ENCODE peak calls at places on chromosomes 1 and 21, in eight cellular contexts. M is ovary, H is brain microvascular endothelial cell, Z is GM23338, E is spleen, Y is fibroblast of mammary gland, O is Peyer's patch, Q is uterus. N is an unnamed sample.

GRCh38 chr1:55631508-55631907 is 416.3 kb upstream of the USP24 start:
- DNase-seq in Y (peak; percentile 84), E (no peak), M (no peak), Z (no peak), O (no peak), Q (no peak), H (peak; percentile 6), N (no peak)

GRCh38 chr21:28078126-28078525 is 914.6 kb downstream of the LTN1 start:
- DNase-seq in E (no peak), Y (no peak), Z (no peak), Q (no peak), H (no peak), O (no peak), M (no peak), N (no peak)

GRCh38 chr1:151508721-151509292 is 2.4 kb upstream of the CGN start:
- DNase-seq in Z (no peak), Q (no peak), E (no peak), Y (no peak), M (no peak), H (no peak), O (no peak), N (no peak)

GRCh38 chr21:17191346-17191993 is 321.4 kb upstream of the CXADR start:
- DNase-seq in H (no peak), E (no peak), Y (no peak), M (no peak), Z (no peak), Q (no peak), O (no peak), N (no peak)

GRCh38 chr1:204074274-204075115 is 1.6 kb downstream of the SOX13 start:
- DNase-seq in O (no peak), M (peak; percentile 88), H (peak; percentile 46), E (peak; percentile 81), Y (peak; percentile 55), Z (peak; percentile 66), Q (peak; percentile 89), N (no peak)

GRCh38 chr1:186442651-186443114 is 18.2 kb downstream of the PDC start:
- DNase-seq in Q (no peak), M (no peak), Y (peak; percentile 6), Z (no peak), H (peak; percentile 46), O (no peak), E (no peak), N (no peak)

GRCh38 chr1:101357444-101357986 is 120.7 kb downstream of the S1PR1 start:
- DNase-seq in Z (peak; percentile 82), M (peak; percentile 20), E (no peak), Q (peak; percentile 34), Y (peak; percentile 79), O (peak; percentile 61), H (peak; percentile 87), N (peak; percentile 23)

GRCh38 chr1:12450831-12451559 is 167.0 kb downstream of the DHRS3 start:
- DNase-seq in Q (no peak), Y (no peak), Z (no peak), E (no peak), O (no peak), H (no peak), M (no peak), N (no peak)

GRCh38 chr1:24283326-24284155 is 35.6 kb upstream of the GRHL3 start:
- DNase-seq in Q (peak; percentile 52), Y (peak; percentile 83), E (no peak), Z (no peak), H (peak; percentile 70), O (no peak), M (no peak), N (no peak)

GRCh38 chr1:76854255-76854654 is 13.0 kb upstream of the ST6GALNAC5 start:
- DNase-seq in E (no peak), O (no peak), M (no peak), Z (peak; percentile 69), Q (no peak), Y (no peak), H (no peak), N (no peak)
- H3K4me3 ChIP-seq in E (no peak overlapping the region), O (no peak overlapping the region), M (no peak overlapping the region), Z (no peak overlapping the region), Q (no peak overlapping the region), Y (no peak overlapping the region), H (no peak overlapping the region), N (no peak overlapping the region)

GRCh38 chr1:230037261-230037660 is 29.8 kb upstream of the GALNT2 start:
- DNase-seq in E (no peak), H (no peak), Z (no peak), Q (no peak), Y (no peak), M (no peak), O (no peak), N (no peak)
- H3K4me3 ChIP-seq in E (no peak overlapping the region), H (no peak overlapping the region), Z (no peak overlapping the region), Q (no peak overlapping the region), Y (no peak overlapping the region), M (no peak overlapping the region), O (no peak overlapping the region), N (no peak overlapping the region)

GRCh38 chr1:75615664-75616435 is 4.9 kb upstream of the SLC44A5 start:
- DNase-seq in O (peak; percentile 16), Z (peak; percentile 55), M (peak; percentile 21), E (peak; percentile 79), H (no peak), Y (peak; percentile 11), Q (no peak), N (no peak)

GRCh38 chr1:75614455-75615379 is 3.8 kb upstream of the SLC44A5 start:
- DNase-seq in M (peak; percentile 15), Y (peak; percentile 16), Q (no peak), O (peak; percentile 38), H (no peak), Z (peak; percentile 93), E (peak; percentile 85), N (peak; percentile 15)

GRCh38 chr1:75618382-75618781 is 7.5 kb upstream of the SLC44A5 start:
- DNase-seq in Y (no peak), E (no peak), H (no peak), Z (no peak), O (no peak), Q (no peak), M (no peak), N (no peak)

GRCh38 chr1:75611014-75611413 is at the start of gene SLC44A5:
- DNase-seq in O (no peak), Y (no peak), Q (no peak), M (no peak), Z (no peak), E (no peak), H (no peak), N (no peak)

GRCh38 chr1:75616436-75617433 is 5.8 kb upstream of the SLC44A5 start:
- DNase-seq in M (peak; percentile 13), E (peak; percentile 74), Z (peak; percentile 83), H (peak; percentile 34), Y (peak; percentile 20), O (no peak), Q (no peak), N (no peak)
- H3K4me3 ChIP-seq in M (peak overlapping the region; percentile 47), E (peak overlapping the region; percentile 71), Z (peak overlapping the region; percentile 90), H (peak overlapping the region; percentile 32), Y (no peak overlapping the region), O (peak overlapping the region; percentile 47), Q (peak overlapping the region; percentile 46), N (no peak overlapping the region)

DNA sequence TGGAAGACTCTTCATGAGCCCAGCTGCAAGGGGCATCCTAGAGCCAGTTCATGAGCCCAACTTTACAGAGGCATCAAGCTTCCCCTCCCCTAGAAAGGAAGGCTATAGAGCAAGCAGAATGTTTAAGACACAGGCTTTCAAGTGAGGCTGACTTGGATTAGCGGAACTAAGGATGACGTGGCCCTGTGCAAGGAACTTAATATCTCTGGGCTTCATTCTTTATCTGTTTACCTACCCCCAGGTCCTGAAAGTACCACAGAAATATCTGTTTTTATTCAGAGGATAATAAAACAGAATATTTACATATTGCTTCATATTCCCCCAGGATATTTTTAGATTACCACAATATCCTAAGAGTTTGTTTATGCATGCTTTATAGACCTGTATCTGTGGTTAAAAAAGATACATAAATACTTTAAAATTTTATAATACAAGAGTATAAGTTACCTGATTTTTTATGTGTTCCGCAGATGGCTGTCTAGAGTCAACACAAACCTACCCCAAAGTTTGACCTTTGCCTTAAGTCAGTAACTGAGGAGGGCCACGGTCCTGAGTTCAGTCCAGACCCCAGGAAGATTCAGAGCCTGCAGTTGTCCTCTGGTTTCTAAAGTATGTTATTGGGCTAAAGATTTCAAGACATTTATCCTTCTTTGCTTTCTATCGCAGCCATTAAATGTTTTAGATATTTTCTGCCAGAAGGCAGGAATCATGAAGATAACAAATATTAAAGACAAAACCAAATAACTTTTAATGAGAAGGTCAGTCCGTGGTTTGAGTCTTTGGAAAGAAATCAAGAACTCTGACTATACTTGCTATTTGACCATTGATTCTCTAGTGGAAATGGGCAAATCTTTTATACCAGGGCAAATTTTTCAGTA is 38.3 kb upstream of the HAO2 start:
- DNase-seq in Z (no peak), Y (no peak), H (peak; percentile 15), O (no peak), M (no peak), Q (no peak), E (no peak), N (no peak)
- H3K4me3 ChIP-seq in Z (no peak overlapping the region), Y (no peak overlapping the region), H (no peak overlapping the region), O (no peak overlapping the region), M (no peak overlapping the region), Q (no peak overlapping the region), E (no peak overlapping the region), N (no peak overlapping the region)

GRCh38 chr1:89823679-89824292 is 3.0 kb downstream of the LRRC8D start:
- DNase-seq in O (no peak), Z (no peak), Q (no peak), Y (no peak), M (no peak), H (no peak), E (no peak), N (no peak)
- H3K4me3 ChIP-seq in O (no peak overlapping the region), Z (peak overlapping the region; percentile 96), Q (no peak overlapping the region), Y (no peak overlapping the region), M (no peak overlapping the region), H (no peak overlapping the region), E (no peak overlapping the region), N (peak overlapping the region; percentile 80)